ENCODE peak calls at places on chromosomes 2 and 18, in nine cellular contexts. E is thoracic aorta; X is tibial artery; W is keratinocyte; G is OCI-LY7; N is IMR-90; T is aorta; Q is naive thymus-derived CD4-positive, alpha-beta T cell; H is psoas muscle. V is an unnamed sample.
A peak's percentile ranks its signal among the peaks of the same experiment; 100 is the strongest.

GRCh38 chr2:47226124-47227040 is 71.3 kb upstream of the STPG4 start:
- DNase-seq in E (no peak), X (peak; percentile 25), W (no peak), G (peak; percentile 5), N (peak; percentile 51), T (no peak), Q (no peak), H (no peak), V (no peak)

GRCh38 chr18:61572871-61573270 is 239.6 kb downstream of the CDH20 start:
- DNase-seq in E (no peak), X (no peak), W (no peak), G (no peak), N (peak; percentile 58), T (no peak), Q (no peak), H (no peak), V (no peak)

GRCh38 chr2:155663265-155663664 is 669.3 kb downstream of the NR4A2 start:
- DNase-seq in E (no peak), X (no peak), W (no peak), G (no peak), N (no peak), T (no peak), Q (no peak), H (no peak), V (no peak)

GRCh38 chr2:38600242-38600891 is 2.4 kb downstream of the HNRNPLL start:
- DNase-seq in E (no peak), X (no peak), W (no peak), G (no peak), N (no peak), T (no peak), Q (no peak), H (no peak), V (peak; percentile 59)

GRCh38 chr2:173075781-173076556 is at the start of gene MAP3K20:
- DNase-seq in E (peak; percentile 38), X (peak; percentile 91), W (no peak), G (peak; percentile 78), N (peak; percentile 71), T (peak; percentile 83), Q (peak; percentile 73), H (peak; percentile 91), V (peak; percentile 86)

GRCh38 chr2:163736433-163737168 is 793 bp upstream of the FIGN start:
- DNase-seq in E (no peak), X (peak; percentile 76), W (no peak), G (no peak), N (no peak), T (peak; percentile 55), Q (no peak), H (no peak), V (peak; percentile 77)

GRCh38 chr18:79834834-79835233 is 37.1 kb downstream of the KCNG2 start:
- DNase-seq in E (no peak), X (peak; percentile 24), W (no peak), G (no peak), N (no peak), T (no peak), Q (no peak), H (no peak), V (no peak)

GRCh38 chr2:147530033-147530432 is 314.8 kb upstream of the ACVR2A start:
- DNase-seq in E (no peak), X (no peak), W (no peak), G (no peak), N (no peak), T (no peak), Q (no peak), H (no peak), V (no peak)

GRCh38 chr2:47033102-47033880 is 117.7 kb upstream of the MCFD2 start:
- DNase-seq in E (no peak), X (no peak), W (no peak), G (no peak), N (no peak), T (no peak), Q (no peak), H (no peak), V (no peak)

GRCh38 chr2:100786297-100786658 is 33.7 kb upstream of the NPAS2 start:
- DNase-seq in E (no peak), X (peak; percentile 81), W (peak; percentile 78), G (no peak), N (peak; percentile 82), T (peak; percentile 71), Q (no peak), H (no peak), V (peak; percentile 81)

GRCh38 chr2:210541280-210541902 is 15.0 kb upstream of the CPS1 start:
- DNase-seq in E (no peak), X (no peak), W (no peak), G (no peak), N (peak; percentile 12), T (no peak), Q (no peak), H (no peak), V (no peak)

GRCh38 chr18:79487198-79488165 is 91.8 kb downstream of the NFATC1 start:
- DNase-seq in E (no peak), X (peak; percentile 63), W (no peak), G (no peak), N (no peak), T (peak; percentile 47), Q (no peak), H (peak; percentile 50), V (peak; percentile 56)

GRCh38 chr18:354456-354855 is 86.6 kb upstream of the THOC1 start:
- DNase-seq in E (no peak), X (no peak), W (no peak), G (no peak), N (no peak), T (no peak), Q (no peak), H (no peak), V (no peak)

GRCh38 chr2:231717281-231718180 is 9.2 kb downstream of the PTMA start:
- DNase-seq in E (no peak), X (peak; percentile 62), W (no peak), G (peak; percentile 96), N (peak; percentile 76), T (peak; percentile 68), Q (no peak), H (peak; percentile 59), V (peak; percentile 66)

GRCh38 chr18:21897811-21898210 is 157.2 kb downstream of the MIB1 start:
- DNase-seq in E (no peak), X (no peak), W (peak; percentile 9), G (peak; percentile 55), N (peak; percentile 42), T (peak; percentile 49), Q (no peak), H (no peak), V (no peak)

GRCh38 chr2:235034270-235035135 is 82.7 kb downstream of the SH3BP4 start:
- DNase-seq in E (no peak), X (no peak), W (no peak), G (no peak), N (no peak), T (no peak), Q (no peak), H (no peak), V (no peak)

GRCh38 chr2:60347781-60348180 is 205.7 kb downstream of the BCL11A start:
- DNase-seq in E (no peak), X (no peak), W (no peak), G (no peak), N (no peak), T (no peak), Q (no peak), H (no peak), V (no peak)

GRCh38 chr2:57291209-57291608 is 755.4 kb upstream of the VRK2 start:
- DNase-seq in E (no peak), X (no peak), W (no peak), G (no peak), N (no peak), T (no peak), Q (no peak), H (no peak), V (no peak)

GRCh38 chr2:15895615-15896500 is 44.5 kb upstream of the MYCN start:
- DNase-seq in E (no peak), X (no peak), W (no peak), G (no peak), N (no peak), T (no peak), Q (no peak), H (no peak), V (no peak)

GRCh38 chr2:20537423-20538307 is 90.8 kb downstream of the RHOB start:
- DNase-seq in E (no peak), X (no peak), W (no peak), G (no peak), N (no peak), T (no peak), Q (no peak), H (no peak), V (no peak)

GRCh38 chr18:22170421-22171262 is 1.3 kb downstream of the GATA6 start:
- DNase-seq in E (no peak), X (no peak), W (no peak), G (no peak), N (peak; percentile 75), T (peak; percentile 77), Q (no peak), H (peak; percentile 62), V (peak; percentile 86)

GRCh38 chr2:43455735-43456642 is 139.8 kb downstream of the THADA start:
- DNase-seq in E (no peak), X (no peak), W (no peak), G (no peak), N (peak; percentile 75), T (no peak), Q (no peak), H (no peak), V (no peak)

GRCh38 chr2:10415048-10415447 is 33.1 kb downstream of the ODC1 start:
- DNase-seq in E (no peak), X (no peak), W (no peak), G (no peak), N (no peak), T (no peak), Q (no peak), H (no peak), V (no peak)
- H3K27ac ChIP-seq in E (no peak overlapping the region), X (no peak overlapping the region), W (no peak overlapping the region), G (no peak overlapping the region), N (no peak overlapping the region), T (no peak overlapping the region), Q (no peak overlapping the region), H (no peak overlapping the region), V (no peak overlapping the region)

GRCh38 chr18:32373505-32373904 is 97.2 kb downstream of the GAREM1 start:
- DNase-seq in E (no peak), X (no peak), W (no peak), G (no peak), N (no peak), T (no peak), Q (no peak), H (no peak), V (no peak)
- H3K27ac ChIP-seq in E (no peak overlapping the region), X (no peak overlapping the region), W (peak overlapping the region; percentile 94), G (no peak overlapping the region), N (no peak overlapping the region), T (no peak overlapping the region), Q (no peak overlapping the region), H (no peak overlapping the region), V (no peak overlapping the region)

GRCh38 chr2:175620035-175620434 is 382.0 kb downstream of the LNPK start:
- DNase-seq in E (no peak), X (no peak), W (no peak), G (no peak), N (no peak), T (no peak), Q (no peak), H (no peak), V (no peak)
- H3K27ac ChIP-seq in E (no peak overlapping the region), X (no peak overlapping the region), W (no peak overlapping the region), G (no peak overlapping the region), N (no peak overlapping the region), T (no peak overlapping the region), Q (no peak overlapping the region), H (no peak overlapping the region), V (no peak overlapping the region)

DNA sequence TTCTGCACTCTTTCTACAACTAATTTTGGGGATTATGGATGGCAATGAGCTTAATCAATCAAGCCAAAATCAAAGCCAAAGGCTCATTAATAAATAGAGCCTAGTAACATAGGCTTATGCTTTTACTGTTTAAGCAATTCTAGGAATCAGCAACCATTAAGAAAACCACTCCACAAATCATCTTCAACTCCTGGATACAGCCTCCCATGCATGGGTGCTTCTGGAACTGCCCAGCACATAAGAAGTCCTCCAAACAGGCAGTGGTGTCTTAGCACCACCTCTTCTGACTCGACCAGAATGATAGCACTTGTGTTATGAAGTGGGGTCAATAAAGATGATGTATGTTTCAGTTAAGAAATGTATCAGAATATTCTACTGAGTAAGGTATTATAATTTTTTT is 104.4 kb upstream of the SERPINE2 start:
- DNase-seq in E (no peak), X (no peak), W (no peak), G (no peak), N (no peak), T (no peak), Q (no peak), H (no peak), V (no peak)
- H3K27ac ChIP-seq in E (no peak overlapping the region), X (no peak overlapping the region), W (peak overlapping the region; percentile 13), G (no peak overlapping the region), N (no peak overlapping the region), T (no peak overlapping the region), Q (no peak overlapping the region), H (no peak overlapping the region), V (no peak overlapping the region)